ENCODE peak calls at places on chromosomes 12 and 14, in six cellular contexts. L is HepG2, M is Calu3, J is WTC11, B is neural crest cell, U is left ventricle myocardium inferior. C is an unnamed sample.

GRCh38 chr12:71469235-71469873 is 29.8 kb downstream of the LGR5 start:
- DNase-seq in L (peak), M (peak), J (peak), B (no peak), U (no peak), C (no peak)

GRCh38 chr12:15530361-15530760 is 208.1 kb downstream of the PTPRO start:
- DNase-seq in L (no peak), M (no peak), J (no peak), B (no peak), U (no peak), C (no peak)

GRCh38 chr12:51238037-51238509 is 553 bp upstream of the DAZAP2 start:
- DNase-seq in L (no peak), M (no peak), J (no peak), B (no peak), U (no peak), C (no peak)

GRCh38 chr12:97713972-97714588 is 251.5 kb downstream of the RMST start:
- DNase-seq in L (no peak), M (no peak), J (no peak), B (no peak), U (no peak), C (no peak)

GRCh38 chr14:57863471-57863870 is 2.4 kb downstream of the SLC35F4 start:
- DNase-seq in L (no peak), M (no peak), J (no peak), B (no peak), U (no peak), C (no peak)

GRCh38 chr14:87005336-87005735 is 987.6 kb downstream of the GALC start:
- DNase-seq in L (no peak), M (no peak), J (no peak), B (no peak), U (no peak), C (no peak)

GRCh38 chr12:92614502-92614901 is 88.3 kb upstream of the PLEKHG7 start:
- DNase-seq in L (no peak), M (no peak), J (no peak), B (no peak), U (no peak), C (no peak)

GRCh38 chr12:101455685-101456084 is 19.5 kb upstream of the SPIC start:
- DNase-seq in L (no peak), M (no peak), J (no peak), B (no peak), U (no peak), C (no peak)

GRCh38 chr14:68677476-68677875 is 115.4 kb downstream of the ZFP36L1 start:
- DNase-seq in L (no peak), M (no peak), J (no peak), B (no peak), U (no peak), C (no peak)

GRCh38 chr12:123270380-123271181 is 1.1 kb downstream of the CDK2AP1 start:
- DNase-seq in L (peak), M (peak), J (no peak), B (peak), U (peak), C (peak)

GRCh38 chr14:95458459-95458858 is 58.0 kb downstream of the SYNE3 start:
- DNase-seq in L (no peak), M (no peak), J (no peak), B (no peak), U (no peak), C (no peak)

GRCh38 chr12:24948816-24949722 is at the start of gene BCAT1:
- DNase-seq in L (peak), M (peak), J (peak), B (peak), U (peak), C (peak)

GRCh38 chr12:26275313-26276257 is 80.2 kb downstream of the SSPN start:
- DNase-seq in L (peak), M (no peak), J (no peak), B (no peak), U (no peak), C (no peak)

GRCh38 chr12:1800646-1801284 is 19.6 kb upstream of the LRTM2 start:
- DNase-seq in L (peak), M (peak), J (peak), B (no peak), U (no peak), C (peak)

GRCh38 chr12:39440781-39441180 is 2.1 kb downstream of the KIF21A start:
- DNase-seq in L (no peak), M (no peak), J (no peak), B (no peak), U (no peak), C (no peak)

GRCh38 chr12:99911076-99911475 is 73.7 kb downstream of the ANKS1B start:
- DNase-seq in L (peak), M (peak), J (no peak), B (no peak), U (no peak), C (no peak)

GRCh38 chr14:96167224-96168148 is 37.2 kb upstream of the BDKRB2 start:
- DNase-seq in L (no peak), M (peak), J (no peak), B (no peak), U (no peak), C (no peak)

GRCh38 chr14:103260629-103261124 is 73.4 kb upstream of the EIF5 start:
- DNase-seq in L (no peak), M (peak), J (no peak), B (no peak), U (peak), C (no peak)

GRCh38 chr12:41589878-41590277 is 401.8 kb downstream of the PDZRN4 start:
- DNase-seq in L (no peak), M (no peak), J (no peak), B (no peak), U (no peak), C (no peak)

GRCh38 chr12:53324113-53324778 is 2.8 kb upstream of the AAAS start:
- DNase-seq in L (no peak), M (no peak), J (no peak), B (no peak), U (peak), C (peak)

GRCh38 chr12:111624540-111624939 is 25.4 kb upstream of the ATXN2 start:
- DNase-seq in L (no peak), M (peak), J (no peak), B (no peak), U (no peak), C (no peak)

GRCh38 chr14:76077340-76077739 is 74.4 kb upstream of the GPATCH2L start:
- DNase-seq in L (no peak), M (no peak), J (no peak), B (no peak), U (no peak), C (no peak)
- TF ChIP-seq CTCF in L (no peak), M (no peak), J (no peak), B (no peak), U (no peak), C (no peak)

DNA sequence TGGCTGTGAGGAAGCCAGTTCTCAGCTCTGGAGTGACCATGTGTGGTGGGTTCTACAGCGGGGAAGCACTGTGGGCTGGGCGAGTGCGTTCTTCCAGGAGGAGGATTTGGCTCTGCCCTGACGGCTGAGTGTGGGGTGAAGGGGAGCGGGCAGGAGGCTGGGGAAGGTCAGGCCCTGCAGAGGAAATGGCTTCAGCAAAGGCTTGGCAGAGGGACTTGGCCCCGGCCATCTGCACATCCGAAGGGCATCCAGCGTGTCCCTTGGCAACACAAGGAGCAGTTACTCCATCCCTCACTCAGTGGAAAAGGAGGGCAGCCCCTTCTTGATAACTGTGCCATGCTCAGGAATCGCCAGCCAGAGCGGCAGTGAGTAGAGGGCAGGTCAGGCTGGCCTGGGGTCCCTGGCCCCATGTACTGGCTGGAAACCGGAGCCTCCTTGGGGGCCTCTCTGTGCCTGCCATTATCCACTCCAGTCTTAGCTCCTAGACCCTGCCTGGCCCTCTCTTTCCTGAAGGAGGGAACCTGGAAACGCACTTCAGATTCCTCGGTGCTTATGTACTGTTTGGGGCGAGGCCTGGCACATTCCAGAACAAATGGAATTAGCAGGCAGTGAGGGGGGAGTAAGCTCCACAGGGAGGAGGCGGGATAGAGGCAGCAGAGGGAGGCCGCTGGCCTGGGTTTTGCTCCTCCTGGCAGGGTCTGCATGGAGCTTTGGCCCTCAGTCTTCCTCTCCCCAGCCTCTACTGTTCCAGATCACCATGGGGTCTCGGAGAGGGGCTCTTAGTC is 133.6 kb upstream of the NCOR2 start:
- DNase-seq in L (no peak), M (no peak), J (no peak), B (no peak), U (no peak), C (no peak)
- TF ChIP-seq CTCF in L (no peak), M (no peak), J (no peak), B (no peak), U (no peak), C (no peak)

GRCh38 chr14:89533761-89534160 is 116.7 kb upstream of the FOXN3 start:
- DNase-seq in L (no peak), M (no peak), J (no peak), B (no peak), U (no peak), C (no peak)
- TF ChIP-seq CTCF in L (no peak), M (no peak), J (no peak), B (no peak), U (no peak), C (no peak)

DNA sequence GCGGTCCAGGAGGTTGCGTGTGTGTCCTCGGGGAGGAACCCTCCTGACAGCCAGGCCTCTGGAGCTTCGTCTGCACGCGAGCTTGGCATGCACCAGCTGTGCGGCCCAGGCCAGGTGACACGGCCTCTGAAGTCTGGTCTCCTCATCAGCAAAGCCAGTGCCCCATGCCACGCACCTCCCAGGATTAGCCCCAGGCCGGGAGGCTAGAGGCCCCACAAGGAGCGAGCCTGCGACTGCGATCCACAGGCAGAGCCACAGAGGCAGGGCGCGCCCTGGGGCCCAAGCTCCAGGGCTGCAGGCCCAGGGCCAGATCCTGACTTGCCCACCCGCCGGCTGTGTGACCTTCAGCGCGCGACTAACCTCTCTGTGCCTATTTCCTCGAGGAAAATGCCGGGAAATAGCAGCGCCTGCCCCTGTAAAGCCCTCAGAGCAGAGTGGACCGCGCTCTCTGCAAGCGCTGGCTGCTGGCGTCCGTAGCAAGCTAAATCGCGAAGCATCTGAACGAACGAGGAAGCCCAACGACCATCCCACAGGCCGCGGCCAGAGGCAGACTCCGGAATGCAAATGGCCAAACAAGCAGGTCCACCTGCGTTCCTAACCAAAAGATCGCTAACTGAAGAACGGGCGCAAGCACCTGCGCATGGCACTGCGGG is 492 bp upstream of the BTBD6 start:
- DNase-seq in L (no peak), M (no peak), J (no peak), B (no peak), U (no peak), C (no peak)
- TF ChIP-seq CTCF in L (no peak), M (no peak), J (no peak), B (no peak), U (no peak), C (no peak)